ENCODE peak calls at places on chromosomes 4 and X, in four cellular contexts. F is pancreas, W is head of caudate nucleus, X is iPS DF 19.7. M is an unnamed sample.

GRCh38 chr4:147129687-147130086 is 184.0 kb upstream of the TTC29 start:
- DNase-seq in F (no peak), W (no peak), X (no peak), M (no peak)

GRCh38 chrX:101417981-101418841 is 10.2 kb downstream of the HNRNPH2 start:
- DNase-seq in F (peak; percentile 81), W (peak; percentile 57), X (no peak), M (no peak)

GRCh38 chrX:130726661-130727060 is 176.3 kb downstream of the ENOX2 start:
- DNase-seq in F (no peak), W (no peak), X (no peak), M (no peak)

GRCh38 chr4:54661686-54662085 is 3.9 kb downstream of the KIT start:
- DNase-seq in F (no peak), W (no peak), X (no peak), M (no peak)

GRCh38 chr4:122005064-122005755 is 53.4 kb upstream of the TRPC3 start:
- DNase-seq in F (no peak), W (no peak), X (no peak), M (no peak)

GRCh38 chrX:69538321-69538876 is 34.3 kb downstream of the NALF2 start:
- DNase-seq in F (peak; percentile 89), W (peak; percentile 59), X (no peak), M (peak; percentile 31)

GRCh38 chr4:152983774-152984411 is 47.8 kb downstream of the FHDC1 start:
- DNase-seq in F (no peak), W (peak; percentile 77), X (no peak), M (no peak)

GRCh38 chr4:145756244-145756643 is 76.3 kb downstream of the C4orf51 start:
- DNase-seq in F (no peak), W (no peak), X (no peak), M (no peak)

GRCh38 chr4:169690787-169691186 is 67.0 kb downstream of the HPF1 start:
- DNase-seq in F (no peak), W (no peak), X (no peak), M (no peak)

GRCh38 chr4:153564630-153565525 is 98.7 kb downstream of the TMEM131L start:
- DNase-seq in F (no peak), W (no peak), X (no peak), M (no peak)

GRCh38 chr4:10891866-10892265 is 207.3 kb upstream of the CLNK start:
- DNase-seq in F (no peak), W (no peak), X (no peak), M (no peak)

GRCh38 chr4:183588169-183588675 is 70.8 kb downstream of the RWDD4 start:
- DNase-seq in F (no peak), W (no peak), X (no peak), M (no peak)

GRCh38 chrX:119734897-119735339 is 23.5 kb upstream of the SOWAHD start:
- DNase-seq in F (peak; percentile 75), W (peak; percentile 31), X (no peak), M (no peak)

GRCh38 chr4:27429260-27429970 is 568.8 kb downstream of the STIM2 start:
- DNase-seq in F (no peak), W (no peak), X (no peak), M (no peak)

GRCh38 chrX:47854474-47854873 is 17.8 kb downstream of the ZNF81 start:
- DNase-seq in F (no peak), W (peak; percentile 9), X (no peak), M (peak; percentile 11)

GRCh38 chr4:182142146-182143085 is 100.8 kb upstream of the TENM3 start:
- DNase-seq in F (peak; percentile 68), W (no peak), X (no peak), M (no peak)

GRCh38 chr4:105139646-105140045 is 7.0 kb upstream of the TET2 start:
- DNase-seq in F (no peak), W (no peak), X (no peak), M (no peak)

GRCh38 chr4:38306482-38307071 is 346.4 kb downstream of the PTTG2 start:
- DNase-seq in F (no peak), W (no peak), X (no peak), M (no peak)

GRCh38 chrX:11558972-11559371 is 106.7 kb downstream of the ARHGAP6 start:
- DNase-seq in F (no peak), W (no peak), X (no peak), M (peak; percentile 2)

GRCh38 chr4:75142850-75143249 is 209.9 kb downstream of the PARM1 start:
- DNase-seq in F (no peak), W (no peak), X (no peak), M (no peak)

GRCh38 chr4:157514711-157515110 is 294.2 kb downstream of the GRIA2 start:
- DNase-seq in F (no peak), W (no peak), X (peak; percentile 20), M (peak; percentile 20)

GRCh38 chr4:87807402-87807801 is 8.0 kb downstream of the IBSP start:
- DNase-seq in F (no peak), W (no peak), X (no peak), M (no peak)

GRCh38 chr4:18439306-18439705 is 417.8 kb upstream of the LCORL start:
- DNase-seq in F (no peak), W (no peak), X (no peak), M (no peak)

GRCh38 chr4:15400911-15401671 is 26.7 kb upstream of the C1QTNF7 start:
- DNase-seq in F (no peak), W (no peak), X (no peak), M (no peak)

GRCh38 chr4:36872679-36873078 is 371.9 kb upstream of the NWD2 start:
- DNase-seq in F (no peak), W (no peak), X (no peak), M (no peak)

GRCh38 chrX:37302569-37302968 is 46.6 kb upstream of the PRRG1 start:
- DNase-seq in F (no peak), W (no peak), X (peak; percentile 17), M (peak; percentile 2)

GRCh38 chr4:143336828-143337599 is at the start of gene GAB1:
- DNase-seq in F (peak; percentile 88), W (peak; percentile 14), X (no peak), M (no peak)

GRCh38 chr4:111689214-111689613 is 456.0 kb upstream of the FAM241A start:
- DNase-seq in F (no peak), W (no peak), X (no peak), M (no peak)

GRCh38 chrX:151727346-151727745 is 7.2 kb upstream of the CNGA2 start:
- DNase-seq in F (no peak), W (no peak), X (no peak), M (no peak)

GRCh38 chr4:151797131-151797530 is 36.3 kb upstream of the GATB start:
- DNase-seq in F (no peak), W (no peak), X (no peak), M (no peak)

GRCh38 chr4:94253036-94253435 is 45.4 kb downstream of the SMARCAD1 start:
- DNase-seq in F (no peak), W (no peak), X (peak; percentile 2), M (no peak)

GRCh38 chrX:121052122-121052521 is 4.7 kb downstream of the GLUD2 start:
- DNase-seq in F (no peak), W (no peak), X (no peak), M (no peak)

GRCh38 chrX:139204903-139205667 is 325.5 kb upstream of the F9 start:
- DNase-seq in F (peak; percentile 72), W (no peak), X (no peak), M (no peak)

GRCh38 chr4:68569466-68570121 is 6.5 kb downstream of the UGT2B17 start:
- DNase-seq in F (no peak), W (no peak), X (no peak), M (no peak)

GRCh38 chr4:182903013-182903412 is 14.2 kb downstream of the DCTD start:
- DNase-seq in F (no peak), W (no peak), X (no peak), M (no peak)

M was measured in iPS DF 6.9.